ENCODE peak calls at places on chromosomes 6 and 20, in six cellular contexts. O is lower leg skin, W is NB4, K is ovary, T is IMR-90, E is thyroid gland. Y is an unnamed sample.

GRCh38 chr6:98833101-98834059 is 994 bp upstream of the POU3F2 start:
- DNase-seq in O (peak), W (peak), E (peak), T (peak), K (no peak), Y (peak)

GRCh38 chr6:106334646-106335448 is 9.3 kb upstream of the ATG5 start:
- DNase-seq in W (peak), O (no peak), K (no peak), T (peak), E (peak), Y (peak)

GRCh38 chr6:79536615-79536968 is 638 bp downstream of the LCA5 start:
- DNase-seq in O (peak), E (peak), K (peak), T (peak), W (no peak), Y (peak)

GRCh38 chr6:140073456-140073855 is 699.0 kb upstream of the CITED2 start:
- DNase-seq in E (no peak), W (peak), K (no peak), O (no peak), T (peak), Y (no peak)

GRCh38 chr20:33209789-33210188 is 7.4 kb upstream of the BPIFA3 start:
- DNase-seq in K (peak), W (peak), E (peak), T (peak), O (no peak), Y (peak)

GRCh38 chr20:40769677-40770285 is 80.7 kb upstream of the MAFB start:
- DNase-seq in K (no peak), E (no peak), O (no peak), T (no peak), W (peak), Y (no peak)

GRCh38 chr6:138246650-138247440 is 28.6 kb upstream of the PBOV1 start:
- DNase-seq in T (no peak), K (no peak), E (no peak), W (no peak), O (no peak), Y (no peak)

GRCh38 chr6:105608393-105608705 is 205.5 kb upstream of the PREP start:
- DNase-seq in E (no peak), K (no peak), T (no peak), O (no peak), W (no peak), Y (no peak)

GRCh38 chr20:62316331-62317166 is 13.8 kb downstream of the ADRM1 start:
- DNase-seq in W (no peak), K (no peak), E (no peak), O (no peak), T (no peak), Y (no peak)

GRCh38 chr20:48295966-48296421 is 510.7 kb upstream of the SULF2 start:
- DNase-seq in W (no peak), E (peak), K (no peak), T (peak), O (no peak), Y (no peak)

GRCh38 chr6:166106076-166106686 is 61.5 kb downstream of the TBXT start:
- DNase-seq in K (peak), O (peak), T (peak), E (peak), W (peak), Y (peak)

GRCh38 chr6:163661271-163661671 is 246.8 kb downstream of the QKI start:
- DNase-seq in T (no peak), O (no peak), E (no peak), W (peak), K (no peak), Y (no peak)

GRCh38 chr6:142822882-142823578 is 121.9 kb downstream of the HIVEP2 start:
- DNase-seq in E (no peak), K (no peak), O (no peak), T (no peak), W (peak), Y (peak)

GRCh38 chr6:169420912-169421543 is 167.4 kb upstream of the THBS2 start:
- DNase-seq in K (no peak), O (no peak), W (peak), T (peak), E (peak), Y (no peak)

GRCh38 chr20:31474097-31474436 is 860 bp downstream of the DEFB124 start:
- DNase-seq in O (no peak), W (no peak), T (no peak), K (no peak), E (no peak), Y (no peak)

GRCh38 chr6:160837146-160837545 is 135.1 kb downstream of the PLG start:
- DNase-seq in O (no peak), E (no peak), W (no peak), T (no peak), K (no peak), Y (no peak)

GRCh38 chr6:54085526-54085925 is 25.7 kb upstream of the MLIP start:
- DNase-seq in W (no peak), E (no peak), K (no peak), O (no peak), T (peak), Y (no peak)

GRCh38 chr6:149306967-149307366 is 10.5 kb upstream of the TAB2 start:
- DNase-seq in K (no peak), T (peak), E (no peak), O (no peak), W (peak), Y (no peak)

GRCh38 chr6:47440722-47441121 is 36.9 kb upstream of the CD2AP start:
- DNase-seq in E (no peak), W (no peak), T (no peak), K (no peak), O (no peak), Y (no peak)

GRCh38 chr20:33791959-33792597 is 19.1 kb upstream of the CHMP4B start:
- DNase-seq in E (peak), T (peak), O (no peak), K (no peak), W (peak), Y (peak)

GRCh38 chr6:100078509-100078908 is 84.5 kb upstream of the MCHR2 start:
- DNase-seq in W (peak), T (peak), E (no peak), O (no peak), K (no peak), Y (peak)

DNA sequence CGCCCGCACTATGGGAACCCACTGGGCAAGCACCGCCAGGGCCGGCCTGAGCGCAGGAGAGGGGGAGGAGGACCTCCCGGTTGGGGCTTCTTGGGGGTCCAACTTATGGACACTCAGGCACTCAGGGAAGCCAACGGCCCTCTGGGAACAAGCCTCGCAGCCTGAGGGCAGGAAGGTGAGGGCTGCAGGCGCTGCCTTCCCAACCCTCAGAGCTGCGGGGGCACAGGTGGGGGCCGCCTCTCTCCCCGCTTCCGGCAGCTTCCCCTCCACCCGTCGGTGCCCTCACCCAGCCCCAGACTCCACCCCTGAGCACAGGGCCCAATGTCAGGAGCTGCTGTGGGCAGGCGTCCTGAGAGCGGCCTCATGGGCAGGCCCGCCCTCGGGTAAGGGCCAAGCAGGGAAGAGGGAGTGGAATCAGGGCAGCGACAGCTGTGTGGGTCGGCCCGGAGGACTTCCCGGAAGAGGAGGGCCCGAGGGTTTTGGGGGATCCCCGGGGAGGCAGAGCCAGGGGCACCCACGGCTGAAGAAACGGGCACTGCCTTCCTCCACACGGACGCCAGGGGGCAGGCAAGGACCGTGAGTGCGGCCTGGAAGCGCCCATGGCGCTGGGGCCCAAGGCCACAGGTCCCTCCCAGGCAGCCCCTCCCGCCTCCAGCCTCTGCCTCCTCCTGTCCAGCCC is 488 bp upstream of the PTK6 start:
- DNase-seq in E (peak), O (peak), K (peak), W (peak), T (peak), Y (peak)
- TF ChIP-seq POLR2A in E (peak), O (no peak), K (no peak), W (no peak), T (peak), Y (peak)

DNA sequence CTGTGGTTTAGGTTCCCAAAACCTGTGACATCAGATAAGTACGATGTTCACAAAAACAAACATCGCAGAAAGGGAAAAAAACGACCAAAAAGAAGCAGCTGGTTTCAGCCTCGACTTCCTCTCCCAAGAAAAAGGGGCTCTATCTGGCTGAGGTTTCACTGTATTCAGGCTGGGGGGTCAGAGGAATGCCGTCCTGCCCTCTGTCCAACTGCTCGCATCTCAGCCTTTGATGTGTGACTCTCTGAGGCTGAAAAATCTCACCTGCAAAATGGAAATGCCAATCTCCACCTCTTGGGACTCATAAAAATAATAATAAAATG is 123.6 kb upstream of the PTPN1 start:
- DNase-seq in K (no peak), O (no peak), T (no peak), E (no peak), W (no peak), Y (no peak)
- TF ChIP-seq POLR2A in K (no peak), O (no peak), T (no peak), E (no peak), W (no peak), Y (no peak)

GRCh38 chr6:26401987-26402658 is at the start of gene BTN3A1:
- DNase-seq in E (peak), O (peak), W (peak), T (peak), K (peak), Y (peak)
- TF ChIP-seq POLR2A in E (peak), O (no peak), W (peak), T (peak), K (no peak), Y (peak)

DNA sequence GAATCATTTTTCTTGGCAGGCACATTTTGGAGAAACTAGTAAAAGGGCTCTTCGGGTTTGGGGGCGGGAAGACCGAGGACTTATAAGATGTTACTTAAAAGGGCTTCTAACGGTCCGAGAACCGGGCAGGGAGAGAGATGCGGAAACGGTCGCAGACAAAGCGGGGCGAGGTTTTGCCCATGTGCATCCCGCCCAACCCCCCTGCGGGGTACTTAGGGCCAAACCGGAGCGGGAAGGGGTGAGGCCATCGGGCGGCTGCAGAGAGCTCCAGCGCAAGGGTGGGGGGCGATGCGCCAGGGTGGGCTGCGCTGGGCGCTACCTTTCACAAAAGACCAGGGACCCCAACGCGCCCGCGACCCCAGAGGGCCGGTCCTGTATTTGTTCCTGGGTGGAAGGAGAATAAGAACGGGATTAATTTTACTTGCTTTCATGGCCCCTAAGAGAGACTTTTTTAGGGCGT is 616 bp downstream of the TUBB start:
- DNase-seq in K (peak), T (peak), E (peak), O (peak), W (peak), Y (peak)
- TF ChIP-seq POLR2A in K (peak), T (no peak), E (no peak), O (no peak), W (no peak), Y (no peak)

GRCh38 chr6:17012421-17013225 is 89.2 kb upstream of the STMND1 start:
- DNase-seq in O (no peak), T (peak), E (no peak), K (no peak), W (no peak), Y (no peak)
- TF ChIP-seq POLR2A in O (no peak), T (no peak), E (no peak), K (no peak), W (no peak), Y (no peak)

GRCh38 chr6:36242161-36242560 is 27.7 kb upstream of the PNPLA1 start:
- DNase-seq in W (no peak), O (no peak), E (no peak), T (no peak), K (no peak), Y (no peak)

GRCh38 chr6:36246511-36247268 is 23.2 kb upstream of the PNPLA1 start:
- DNase-seq in E (no peak), W (peak), K (no peak), O (no peak), T (peak), Y (no peak)

GRCh38 chr6:36243562-36244212 is 26.2 kb upstream of the PNPLA1 start:
- DNase-seq in E (no peak), T (no peak), W (no peak), O (no peak), K (no peak), Y (no peak)

GRCh38 chr6:36245572-36246031 is 24.3 kb upstream of the PNPLA1 start:
- DNase-seq in W (no peak), T (no peak), O (no peak), K (no peak), E (no peak), Y (peak)

DNA sequence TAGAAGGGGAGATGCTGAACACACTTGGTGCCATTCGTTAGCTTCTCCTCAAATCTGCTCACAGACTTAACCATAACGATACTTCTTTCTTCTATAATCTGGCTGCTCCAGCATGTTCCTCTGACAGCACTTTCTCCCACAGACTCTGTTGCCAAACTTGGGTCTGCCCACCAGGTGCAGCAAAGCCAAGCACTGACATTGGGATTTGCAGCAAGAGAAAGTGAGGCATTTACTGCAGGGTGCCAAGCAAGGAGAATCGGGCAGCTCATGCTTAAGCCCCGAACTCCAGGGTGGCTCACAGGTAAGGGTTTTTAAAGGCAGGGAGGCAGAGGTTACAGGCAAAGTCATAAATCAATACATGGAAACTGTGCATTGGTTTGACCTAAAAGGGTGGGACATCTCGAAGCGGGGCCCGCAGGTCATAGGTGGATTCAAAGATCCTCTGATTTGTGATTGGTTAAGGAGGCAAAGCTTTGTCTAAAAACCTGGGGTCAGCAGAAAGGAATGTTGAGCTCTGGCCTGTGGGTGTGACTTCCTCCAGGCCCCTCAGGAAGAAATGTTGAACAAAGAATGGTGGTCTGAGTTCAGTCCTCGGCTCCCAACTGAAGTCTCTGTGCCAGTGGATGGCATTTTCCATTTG is 25.1 kb upstream of the PNPLA1 start:
- DNase-seq in W (no peak), K (no peak), O (no peak), E (no peak), T (peak), Y (no peak)
- TF ChIP-seq POLR2A in W (no peak), K (no peak), O (no peak), E (no peak), T (no peak), Y (no peak)

Y was measured in erythroblast.